ENCODE peak calls at places on chromosomes 13 and 19, in five cellular contexts. J is globus pallidus, E is aorta, O is DND-41, Z is NCI-H1694 treated with DMSO at 0.1 percent for 48 hours. P is an unnamed sample.

GRCh38 chr13:33125821-33126570 is 109.8 kb downstream of the KL start:
- DNase-seq in J (no peak), E (no peak), O (no peak), Z (peak), P (no peak)

GRCh38 chr13:26502826-26503225 is 54.7 kb upstream of the WASF3 start:
- DNase-seq in J (no peak), E (no peak), O (no peak), Z (no peak), P (no peak)

GRCh38 chr19:43620061-43621001 is 902 bp upstream of the ZNF428 start:
- DNase-seq in J (peak), E (peak), O (no peak), Z (no peak), P (no peak)

GRCh38 chr19:47284324-47284899 is 9.7 kb downstream of the INAFM1 start:
- DNase-seq in J (peak), E (no peak), O (peak), Z (peak), P (no peak)

GRCh38 chr19:10420444-10421239 is at the start of gene PDE4A:
- DNase-seq in J (no peak), E (no peak), O (peak), Z (peak), P (no peak)

GRCh38 chr19:12090807-12091206 is 26.3 kb downstream of the ZNF844 start:
- DNase-seq in J (peak), E (peak), O (peak), Z (no peak), P (peak)

GRCh38 chr13:104318121-104318520 is 1251.9 kb upstream of the SLC10A2 start:
- DNase-seq in J (peak), E (no peak), O (no peak), Z (peak), P (no peak)

GRCh38 chr19:38229585-38230073 is 5.6 kb upstream of the DPF1 start:
- DNase-seq in J (peak), E (peak), O (no peak), Z (peak), P (peak)

GRCh38 chr13:40496035-40496810 is 170.2 kb downstream of the FOXO1 start:
- DNase-seq in J (no peak), E (no peak), O (no peak), Z (no peak), P (no peak)

GRCh38 chr13:111117289-111117688 is 2.2 kb downstream of the ARHGEF7 start:
- DNase-seq in J (no peak), E (no peak), O (no peak), Z (no peak), P (no peak)

GRCh38 chr13:43132911-43133310 is 109.5 kb downstream of the DNAJC15 start:
- DNase-seq in J (no peak), E (no peak), O (no peak), Z (peak), P (no peak)

GRCh38 chr13:40777166-40777956 is 6.4 kb upstream of the MRPS31 start:
- DNase-seq in J (peak), E (no peak), O (peak), Z (peak), P (no peak)

GRCh38 chr13:27665761-27666160 is 44.1 kb downstream of the POLR1D start:
- DNase-seq in J (no peak), E (no peak), O (no peak), Z (no peak), P (no peak)

GRCh38 chr19:19860756-19861390 is 4.8 kb upstream of the ZNF253 start:
- DNase-seq in J (peak), E (peak), O (no peak), Z (no peak), P (no peak)

P was measured in anterior cingulate cortex.